ENCODE peak calls at places on chromosomes 1 and 21, in five cellular contexts. One of them, this sample, is unnamed.

GRCh38 chr1:227729144-227729880 is 5.8 kb downstream of the JMJD4 start:
- DNase-seq in A549: no peak
- DNase-seq in Peyer's patch: no peak
- DNase-seq in endothelial cell of umbilical vein: no peak
- DNase-seq in lower leg skin: no peak
- DNase-seq in this sample: no peak

GRCh38 chr1:111602302-111602701 is 17.3 kb upstream of the RAP1A start:
- DNase-seq in A549: no peak
- DNase-seq in endothelial cell of umbilical vein: no peak
- DNase-seq in lower leg skin: no peak
- DNase-seq in Peyer's patch: no peak
- DNase-seq in this sample: no peak

GRCh38 chr1:206890690-206891089 is 6.6 kb upstream of the IL24 start:
- DNase-seq in A549: peak
- DNase-seq in lower leg skin: peak
- DNase-seq in endothelial cell of umbilical vein: no peak
- DNase-seq in Peyer's patch: no peak
- DNase-seq in this sample: no peak

GRCh38 chr1:26580116-26580515 is 50.6 kb downstream of the RPS6KA1 start:
- DNase-seq in A549: no peak
- DNase-seq in Peyer's patch: no peak
- DNase-seq in endothelial cell of umbilical vein: no peak
- DNase-seq in lower leg skin: no peak
- DNase-seq in this sample: no peak

GRCh38 chr1:37513795-37514349 is 694 bp downstream of the MEAF6 start:
- DNase-seq in lower leg skin: no peak
- DNase-seq in Peyer's patch: peak
- DNase-seq in A549: no peak
- DNase-seq in endothelial cell of umbilical vein: peak
- DNase-seq in this sample: peak

GRCh38 chr1:155116113-155116764 is 11.4 kb upstream of the EFNA1 start:
- DNase-seq in lower leg skin: no peak
- DNase-seq in endothelial cell of umbilical vein: no peak
- DNase-seq in Peyer's patch: no peak
- DNase-seq in A549: no peak
- DNase-seq in this sample: no peak

GRCh38 chr21:28160378-28160777 is 832.3 kb downstream of the LTN1 start:
- DNase-seq in lower leg skin: peak
- DNase-seq in endothelial cell of umbilical vein: no peak
- DNase-seq in Peyer's patch: no peak
- DNase-seq in A549: no peak
- DNase-seq in this sample: no peak

GRCh38 chr1:66528580-66528979 is 5.4 kb upstream of the SGIP1 start:
- DNase-seq in Peyer's patch: no peak
- DNase-seq in endothelial cell of umbilical vein: peak
- DNase-seq in A549: no peak
- DNase-seq in lower leg skin: no peak
- DNase-seq in this sample: no peak

GRCh38 chr1:216892581-216892980 is 169.4 kb upstream of the ESRRG start:
- DNase-seq in endothelial cell of umbilical vein: no peak
- DNase-seq in A549: no peak
- DNase-seq in Peyer's patch: no peak
- DNase-seq in lower leg skin: no peak
- DNase-seq in this sample: no peak

GRCh38 chr1:18091660-18092446 is 15.7 kb upstream of the IGSF21 start:
- DNase-seq in endothelial cell of umbilical vein: no peak
- DNase-seq in A549: no peak
- DNase-seq in lower leg skin: no peak
- DNase-seq in Peyer's patch: no peak
- DNase-seq in this sample: no peak

GRCh38 chr1:32111789-32112188 is 3.9 kb downstream of the KPNA6 start:
- DNase-seq in A549: no peak
- DNase-seq in lower leg skin: no peak
- DNase-seq in endothelial cell of umbilical vein: no peak
- DNase-seq in Peyer's patch: no peak
- DNase-seq in this sample: no peak

GRCh38 chr1:206575165-206575893 is 36.9 kb downstream of the EIF2D start:
- DNase-seq in A549: no peak
- DNase-seq in Peyer's patch: no peak
- DNase-seq in lower leg skin: peak
- DNase-seq in endothelial cell of umbilical vein: peak
- DNase-seq in this sample: no peak

GRCh38 chr1:183817576-183818288 is 12.8 kb downstream of the RGL1 start:
- DNase-seq in Peyer's patch: no peak
- DNase-seq in endothelial cell of umbilical vein: peak
- DNase-seq in lower leg skin: no peak
- DNase-seq in A549: no peak
- DNase-seq in this sample: no peak

GRCh38 chr1:180805316-180805715 is 107.4 kb upstream of the KIAA1614 start:
- DNase-seq in endothelial cell of umbilical vein: no peak
- DNase-seq in lower leg skin: no peak
- DNase-seq in A549: no peak
- DNase-seq in Peyer's patch: no peak
- DNase-seq in this sample: peak

DNA sequence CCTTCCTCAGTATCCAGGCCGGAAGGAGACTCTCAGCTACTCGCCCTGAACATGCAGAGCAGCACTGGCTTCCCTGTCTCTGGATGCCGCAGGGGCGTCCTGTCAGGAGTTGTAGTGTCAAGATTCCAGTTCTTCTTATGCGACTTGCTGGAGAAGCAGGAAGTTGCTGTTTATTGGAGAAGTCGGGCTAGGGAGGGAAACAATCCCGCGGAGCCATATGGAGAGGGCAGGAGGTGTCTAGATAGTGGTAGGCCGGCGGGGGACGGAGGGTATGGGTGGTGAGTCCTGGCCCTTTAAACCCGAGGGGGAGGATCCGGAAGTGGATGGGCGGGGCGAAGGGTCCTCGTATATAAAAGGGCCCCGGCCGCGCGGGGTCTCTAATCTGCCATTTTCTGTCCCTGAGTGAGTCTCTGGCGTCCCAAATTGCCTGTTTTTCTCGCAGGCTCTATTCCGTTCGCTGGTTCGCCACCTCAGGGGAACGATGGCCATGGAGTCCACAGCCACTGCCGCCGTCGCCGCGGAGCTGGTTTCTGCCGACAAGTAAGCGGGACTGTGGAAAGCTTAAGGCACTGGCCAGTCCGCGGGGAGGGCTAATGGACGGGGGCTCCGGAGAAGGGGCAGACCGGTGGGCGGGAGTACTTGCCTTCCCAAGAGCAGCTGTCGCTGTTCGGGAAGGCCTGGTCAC is at the start of gene NASP:
- DNase-seq in lower leg skin: peak
- DNase-seq in A549: peak
- DNase-seq in endothelial cell of umbilical vein: peak
- DNase-seq in Peyer's patch: peak
- DNase-seq in this sample: peak
- TF ChIP-seq POLR2A in lower leg skin: no peak
- TF ChIP-seq POLR2A in A549: peak
- TF ChIP-seq POLR2A in endothelial cell of umbilical vein: peak
- TF ChIP-seq POLR2A in Peyer's patch: peak
- TF ChIP-seq POLR2A in this sample: peak

GRCh38 chr21:30306821-30307330 is 13.2 kb downstream of the KRTAP26-1 start:
- DNase-seq in lower leg skin: no peak
- DNase-seq in A549: no peak
- DNase-seq in endothelial cell of umbilical vein: no peak
- DNase-seq in Peyer's patch: no peak
- DNase-seq in this sample: no peak

GRCh38 chr21:30305136-30305535 is 15.0 kb downstream of the KRTAP26-1 start:
- DNase-seq in endothelial cell of umbilical vein: no peak
- DNase-seq in lower leg skin: no peak
- DNase-seq in A549: no peak
- DNase-seq in Peyer's patch: no peak
- DNase-seq in this sample: no peak
- TF ChIP-seq POLR2A in endothelial cell of umbilical vein: no peak
- TF ChIP-seq POLR2A in lower leg skin: no peak
- TF ChIP-seq POLR2A in A549: no peak
- TF ChIP-seq POLR2A in Peyer's patch: no peak
- TF ChIP-seq POLR2A in this sample: no peak

DNA sequence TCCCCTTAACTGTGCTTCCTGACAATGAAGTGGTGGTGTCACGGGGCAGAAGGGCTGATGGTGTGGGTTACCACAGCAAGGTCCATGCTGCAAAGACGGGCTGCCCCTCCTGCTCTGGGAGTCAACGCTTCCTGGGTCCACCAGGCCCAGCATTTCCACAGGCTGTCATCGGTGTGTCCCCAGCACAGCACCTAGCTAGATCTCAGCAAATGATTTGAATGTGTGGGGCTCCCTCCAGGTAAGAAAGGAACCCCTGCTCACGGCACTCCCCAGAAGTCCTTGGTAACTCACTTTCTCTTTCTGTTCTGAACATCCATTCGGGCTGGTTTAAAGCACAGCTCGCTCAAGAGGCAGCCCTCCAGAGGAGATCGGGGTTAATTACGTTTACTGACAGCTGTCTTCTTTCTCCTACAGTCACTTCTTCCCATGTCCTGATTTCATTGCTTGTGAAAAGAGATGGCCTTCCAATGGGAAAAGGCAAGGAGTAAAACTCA is 27.3 kb downstream of the HIVEP3 start:
- DNase-seq in endothelial cell of umbilical vein: peak
- DNase-seq in Peyer's patch: peak
- DNase-seq in A549: no peak
- DNase-seq in lower leg skin: no peak
- DNase-seq in this sample: peak
- TF ChIP-seq POLR2A in endothelial cell of umbilical vein: no peak
- TF ChIP-seq POLR2A in Peyer's patch: no peak
- TF ChIP-seq POLR2A in A549: no peak
- TF ChIP-seq POLR2A in lower leg skin: no peak
- TF ChIP-seq POLR2A in this sample: no peak

DNA sequence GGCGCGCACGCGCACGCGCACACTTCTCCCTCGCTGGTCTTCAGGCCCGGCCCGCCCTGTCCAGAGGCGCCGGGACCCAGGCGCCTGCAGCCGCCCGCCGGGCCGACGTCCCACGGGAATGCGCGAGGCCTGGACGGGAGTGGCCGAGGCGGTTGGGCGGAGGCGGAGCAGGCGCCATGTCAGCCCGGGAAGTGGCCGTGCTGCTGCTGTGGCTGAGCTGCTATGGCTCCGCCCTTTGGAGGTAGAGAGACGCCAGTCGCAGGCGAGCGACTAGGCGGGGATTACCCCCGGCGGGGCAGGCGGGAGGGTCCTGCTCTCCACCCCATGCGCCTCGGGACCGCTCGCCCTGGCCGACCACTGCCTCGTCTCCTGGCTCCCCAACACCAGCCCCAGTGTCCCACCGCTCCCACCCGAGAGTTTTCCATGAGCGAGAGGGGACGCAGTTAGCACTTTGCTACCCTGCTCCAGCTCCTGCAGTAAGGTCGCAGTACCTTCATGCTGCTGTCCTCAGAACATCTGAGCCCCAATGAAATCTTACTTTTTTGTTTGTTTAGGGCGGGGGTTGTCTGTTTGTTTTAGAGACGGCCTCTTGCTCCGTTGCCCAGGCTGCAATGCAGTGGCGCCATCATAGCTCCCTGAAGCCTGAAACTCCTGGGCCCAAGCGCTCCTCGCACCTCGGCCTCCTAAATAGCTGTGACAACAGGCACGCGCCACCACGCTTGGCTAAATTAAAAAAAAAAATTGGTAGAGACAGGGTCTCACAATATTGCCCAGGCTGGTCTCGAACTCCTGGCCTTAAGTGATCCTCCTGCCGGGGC is at the start of gene CATSPERE:
- DNase-seq in A549: peak
- DNase-seq in Peyer's patch: peak
- DNase-seq in lower leg skin: peak
- DNase-seq in endothelial cell of umbilical vein: peak
- DNase-seq in this sample: peak
- TF ChIP-seq POLR2A in A549: peak
- TF ChIP-seq POLR2A in Peyer's patch: peak
- TF ChIP-seq POLR2A in lower leg skin: no peak
- TF ChIP-seq POLR2A in endothelial cell of umbilical vein: peak
- TF ChIP-seq POLR2A in this sample: peak

GRCh38 chr1:171841050-171841910 is at the start of gene DNM3:
- DNase-seq in endothelial cell of umbilical vein: peak
- DNase-seq in Peyer's patch: peak
- DNase-seq in lower leg skin: peak
- DNase-seq in A549: peak
- DNase-seq in this sample: peak
- TF ChIP-seq POLR2A in endothelial cell of umbilical vein: peak
- TF ChIP-seq POLR2A in Peyer's patch: no peak
- TF ChIP-seq POLR2A in lower leg skin: no peak
- TF ChIP-seq POLR2A in A549: peak
- TF ChIP-seq POLR2A in this sample: no peak